ENCODE peak calls at places on chromosome 13, in nine cellular contexts. V, D, A, X, B, M, Y, O and Z are unnamed samples.

GRCh38 chr13:80132741-80133601 is 208.0 kb downstream of the SPRY2 start:
- DNase-seq in D (peak; percentile 74), B (no peak), O (no peak), A (peak; percentile 99), X (no peak), V (peak; percentile 86), Y (no peak), M (peak; percentile 76), Z (no peak)

GRCh38 chr13:22080832-22081231 is 410.0 kb downstream of the FGF9 start:
- DNase-seq in O (no peak), V (no peak), D (no peak), A (no peak), Y (no peak), X (no peak), B (no peak), M (no peak), Z (no peak)

GRCh38 chr13:71864094-71864980 is 2.7 kb downstream of the DACH1 start:
- DNase-seq in V (no peak), M (peak; percentile 0), A (no peak), B (no peak), X (no peak), Y (no peak), D (no peak), O (no peak), Z (no peak)

GRCh38 chr13:31982540-31982939 is 49.0 kb upstream of the FRY start:
- DNase-seq in D (no peak), O (no peak), M (peak; percentile 99), B (no peak), V (peak; percentile 81), X (peak; percentile 61), A (peak; percentile 98), Y (peak; percentile 44), Z (peak; percentile 47)

GRCh38 chr13:42883771-42884170 is 102.4 kb downstream of the FAM216B start:
- DNase-seq in M (peak; percentile 63), V (no peak), X (no peak), D (no peak), A (peak; percentile 60), B (no peak), Y (peak; percentile 34), O (no peak), Z (no peak)

GRCh38 chr13:38804536-38804935 is 117.7 kb downstream of the FREM2 start:
- DNase-seq in B (no peak), X (no peak), O (no peak), V (no peak), Y (no peak), D (no peak), A (no peak), M (no peak), Z (peak; percentile 27)

GRCh38 chr13:102091231-102091630 is 310.6 kb downstream of the FGF14 start:
- DNase-seq in D (no peak), Y (no peak), B (no peak), O (no peak), M (peak; percentile 7), A (peak; percentile 5), V (no peak), X (no peak), Z (peak; percentile 17)

GRCh38 chr13:112744306-112745021 is 54.6 kb downstream of the ATP11A start:
- DNase-seq in B (no peak), O (no peak), M (no peak), A (peak; percentile 74), D (no peak), X (no peak), V (no peak), Y (peak; percentile 32), Z (no peak)

GRCh38 chr13:109723046-109723445 is 63.3 kb downstream of the IRS2 start:
- DNase-seq in X (no peak), B (no peak), V (no peak), M (no peak), Y (no peak), D (no peak), A (no peak), O (no peak), Z (no peak)

GRCh38 chr13:92463134-92463533 is 763.5 kb upstream of the GPC6 start:
- DNase-seq in D (no peak), V (no peak), Y (no peak), O (no peak), X (no peak), B (no peak), A (no peak), M (no peak), Z (no peak)

GRCh38 chr13:44364601-44365000 is 9.0 kb upstream of the SERP2 start:
- DNase-seq in Y (no peak), M (peak; percentile 37), V (no peak), B (no peak), O (no peak), D (no peak), A (peak; percentile 21), X (no peak), Z (peak; percentile 12)

GRCh38 chr13:94121686-94122085 is 357.8 kb downstream of the DCT start:
- DNase-seq in O (no peak), M (peak; percentile 89), D (no peak), A (peak; percentile 88), X (no peak), B (no peak), V (no peak), Y (no peak), Z (no peak)